ENCODE peak calls at places on chromosomes 3 and 15, in nine cellular contexts. One of them, this sample, is unnamed.

GRCh38 chr15:99703603-99704443 is 29.4 kb downstream of the LYSMD4 start:
- DNase-seq in GM13977: peak
- DNase-seq in Peyer's patch: no peak
- DNase-seq in lower leg skin: no peak
- DNase-seq in IMR-90: peak
- DNase-seq in tibial artery: no peak
- DNase-seq in H9: no peak
- DNase-seq in kidney epithelial cell: peak
- DNase-seq in fibroblast of villous mesenchyme: peak
- DNase-seq in this sample: no peak

GRCh38 chr15:77710171-77710570 is 77.5 kb upstream of the LINGO1 start:
- DNase-seq in GM13977: no peak
- DNase-seq in Peyer's patch: no peak
- DNase-seq in lower leg skin: no peak
- DNase-seq in IMR-90: no peak
- DNase-seq in tibial artery: no peak
- DNase-seq in H9: no peak
- DNase-seq in kidney epithelial cell: no peak
- DNase-seq in fibroblast of villous mesenchyme: no peak
- DNase-seq in this sample: no peak

GRCh38 chr3:149576071-149576564 is 81.7 kb downstream of the WWTR1 start:
- DNase-seq in GM13977: no peak
- DNase-seq in Peyer's patch: no peak
- DNase-seq in lower leg skin: no peak
- DNase-seq in IMR-90: peak
- DNase-seq in tibial artery: no peak
- DNase-seq in H9: peak
- DNase-seq in kidney epithelial cell: peak
- DNase-seq in fibroblast of villous mesenchyme: peak
- DNase-seq in this sample: no peak

GRCh38 chr3:165443664-165444063 is 247.5 kb upstream of the SLITRK3 start:
- DNase-seq in GM13977: no peak
- DNase-seq in Peyer's patch: no peak
- DNase-seq in lower leg skin: no peak
- DNase-seq in IMR-90: no peak
- DNase-seq in tibial artery: no peak
- DNase-seq in H9: no peak
- DNase-seq in kidney epithelial cell: no peak
- DNase-seq in fibroblast of villous mesenchyme: no peak
- DNase-seq in this sample: no peak

GRCh38 chr15:92077353-92078080 is 224.0 kb downstream of the SLCO3A1 start:
- DNase-seq in GM13977: peak
- DNase-seq in Peyer's patch: peak
- DNase-seq in lower leg skin: peak
- DNase-seq in IMR-90: peak
- DNase-seq in tibial artery: peak
- DNase-seq in H9: peak
- DNase-seq in kidney epithelial cell: no peak
- DNase-seq in fibroblast of villous mesenchyme: peak
- DNase-seq in this sample: peak

GRCh38 chr3:29353807-29354206 is 72.9 kb downstream of the RBMS3 start:
- DNase-seq in GM13977: peak
- DNase-seq in Peyer's patch: no peak
- DNase-seq in lower leg skin: no peak
- DNase-seq in IMR-90: no peak
- DNase-seq in tibial artery: no peak
- DNase-seq in H9: no peak
- DNase-seq in kidney epithelial cell: no peak
- DNase-seq in fibroblast of villous mesenchyme: peak
- DNase-seq in this sample: no peak

GRCh38 chr3:53733433-53733832 is 112.8 kb downstream of the CHDH start:
- DNase-seq in GM13977: no peak
- DNase-seq in Peyer's patch: no peak
- DNase-seq in lower leg skin: no peak
- DNase-seq in IMR-90: no peak
- DNase-seq in tibial artery: no peak
- DNase-seq in H9: no peak
- DNase-seq in kidney epithelial cell: no peak
- DNase-seq in fibroblast of villous mesenchyme: no peak
- DNase-seq in this sample: no peak

GRCh38 chr3:43180027-43180426 is 74.1 kb upstream of the POMGNT2 start:
- DNase-seq in GM13977: peak
- DNase-seq in Peyer's patch: no peak
- DNase-seq in lower leg skin: peak
- DNase-seq in IMR-90: peak
- DNase-seq in tibial artery: no peak
- DNase-seq in H9: no peak
- DNase-seq in kidney epithelial cell: no peak
- DNase-seq in fibroblast of villous mesenchyme: peak
- DNase-seq in this sample: no peak

GRCh38 chr3:157531301-157531660 is 28.1 kb upstream of the VEPH1 start:
- DNase-seq in GM13977: no peak
- DNase-seq in Peyer's patch: no peak
- DNase-seq in lower leg skin: no peak
- DNase-seq in IMR-90: peak
- DNase-seq in tibial artery: no peak
- DNase-seq in H9: no peak
- DNase-seq in kidney epithelial cell: no peak
- DNase-seq in fibroblast of villous mesenchyme: no peak
- DNase-seq in this sample: no peak

GRCh38 chr15:65595960-65596359 is 15.0 kb downstream of the INTS14 start:
- DNase-seq in GM13977: no peak
- DNase-seq in Peyer's patch: no peak
- DNase-seq in lower leg skin: no peak
- DNase-seq in IMR-90: no peak
- DNase-seq in tibial artery: no peak
- DNase-seq in H9: no peak
- DNase-seq in kidney epithelial cell: no peak
- DNase-seq in fibroblast of villous mesenchyme: peak
- DNase-seq in this sample: no peak

GRCh38 chr15:63602595-63602994 is 5.4 kb downstream of the FBXL22 start:
- DNase-seq in GM13977: no peak
- DNase-seq in Peyer's patch: no peak
- DNase-seq in lower leg skin: no peak
- DNase-seq in IMR-90: no peak
- DNase-seq in tibial artery: no peak
- DNase-seq in H9: no peak
- DNase-seq in kidney epithelial cell: no peak
- DNase-seq in fibroblast of villous mesenchyme: no peak
- DNase-seq in this sample: no peak

GRCh38 chr15:63601727-63602185 is 4.6 kb downstream of the FBXL22 start:
- DNase-seq in GM13977: peak
- DNase-seq in Peyer's patch: peak
- DNase-seq in lower leg skin: no peak
- DNase-seq in IMR-90: no peak
- DNase-seq in tibial artery: no peak
- DNase-seq in H9: no peak
- DNase-seq in kidney epithelial cell: no peak
- DNase-seq in fibroblast of villous mesenchyme: no peak
- DNase-seq in this sample: no peak

GRCh38 chr15:63600001-63600645 is 2.9 kb downstream of the FBXL22 start:
- DNase-seq in GM13977: no peak
- DNase-seq in Peyer's patch: no peak
- DNase-seq in lower leg skin: no peak
- DNase-seq in IMR-90: no peak
- DNase-seq in tibial artery: peak
- DNase-seq in H9: peak
- DNase-seq in kidney epithelial cell: no peak
- DNase-seq in fibroblast of villous mesenchyme: peak
- DNase-seq in this sample: no peak

GRCh38 chr15:63600646-63601025 is 3.4 kb downstream of the FBXL22 start:
- DNase-seq in GM13977: peak
- DNase-seq in Peyer's patch: peak
- DNase-seq in lower leg skin: peak
- DNase-seq in IMR-90: peak
- DNase-seq in tibial artery: peak
- DNase-seq in H9: peak
- DNase-seq in kidney epithelial cell: no peak
- DNase-seq in fibroblast of villous mesenchyme: peak
- DNase-seq in this sample: no peak

GRCh38 chr15:63601026-63601726 is 4.0 kb downstream of the FBXL22 start:
- DNase-seq in GM13977: no peak
- DNase-seq in Peyer's patch: peak
- DNase-seq in lower leg skin: no peak
- DNase-seq in IMR-90: peak
- DNase-seq in tibial artery: no peak
- DNase-seq in H9: no peak
- DNase-seq in kidney epithelial cell: no peak
- DNase-seq in fibroblast of villous mesenchyme: peak
- DNase-seq in this sample: no peak
- TF ChIP-seq CTCF in GM13977: no peak
- TF ChIP-seq CTCF in Peyer's patch: no peak
- TF ChIP-seq CTCF in lower leg skin: no peak
- TF ChIP-seq CTCF in IMR-90: no peak
- TF ChIP-seq CTCF in tibial artery: no peak
- TF ChIP-seq CTCF in H9: no peak
- TF ChIP-seq CTCF in kidney epithelial cell: no peak
- TF ChIP-seq CTCF in fibroblast of villous mesenchyme: no peak
- TF ChIP-seq CTCF in this sample: no peak

GRCh38 chr3:139541898-139542288 is 2.4 kb upstream of the RBP1 start:
- DNase-seq in GM13977: no peak
- DNase-seq in Peyer's patch: no peak
- DNase-seq in lower leg skin: no peak
- DNase-seq in IMR-90: no peak
- DNase-seq in tibial artery: no peak
- DNase-seq in H9: no peak
- DNase-seq in kidney epithelial cell: no peak
- DNase-seq in fibroblast of villous mesenchyme: no peak
- DNase-seq in this sample: no peak

GRCh38 chr3:139547666-139548065 is 8.1 kb upstream of the RBP1 start:
- DNase-seq in GM13977: no peak
- DNase-seq in Peyer's patch: no peak
- DNase-seq in lower leg skin: no peak
- DNase-seq in IMR-90: no peak
- DNase-seq in tibial artery: no peak
- DNase-seq in H9: no peak
- DNase-seq in kidney epithelial cell: no peak
- DNase-seq in fibroblast of villous mesenchyme: no peak
- DNase-seq in this sample: no peak

GRCh38 chr3:139541156-139541897 is 1.8 kb upstream of the RBP1 start:
- DNase-seq in GM13977: no peak
- DNase-seq in Peyer's patch: no peak
- DNase-seq in lower leg skin: no peak
- DNase-seq in IMR-90: no peak
- DNase-seq in tibial artery: no peak
- DNase-seq in H9: no peak
- DNase-seq in kidney epithelial cell: no peak
- DNase-seq in fibroblast of villous mesenchyme: no peak
- DNase-seq in this sample: no peak

GRCh38 chr3:139548801-139549200 is 9.3 kb upstream of the RBP1 start:
- DNase-seq in GM13977: no peak
- DNase-seq in Peyer's patch: no peak
- DNase-seq in lower leg skin: no peak
- DNase-seq in IMR-90: no peak
- DNase-seq in tibial artery: no peak
- DNase-seq in H9: no peak
- DNase-seq in kidney epithelial cell: no peak
- DNase-seq in fibroblast of villous mesenchyme: peak
- DNase-seq in this sample: no peak

DNA sequence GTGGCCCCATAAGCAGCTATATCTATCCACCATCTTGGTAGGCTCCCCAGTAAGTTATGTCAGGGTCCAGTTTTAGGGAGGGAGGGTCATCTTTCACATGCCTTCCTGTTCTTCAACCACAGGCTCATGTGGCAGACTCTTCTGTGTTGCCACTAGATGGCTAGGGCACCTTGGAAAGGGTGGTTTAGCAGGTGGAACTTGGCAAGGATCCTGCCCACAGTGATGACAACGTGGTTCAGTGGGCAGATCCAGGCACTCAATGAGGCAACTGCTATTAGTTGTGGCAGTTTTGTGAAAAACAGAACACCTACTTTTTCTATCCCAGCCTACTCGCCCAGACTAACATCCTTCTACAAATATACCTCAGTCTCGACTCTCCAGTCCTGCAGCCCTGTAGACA is 7.2 kb upstream of the RBP1 start:
- DNase-seq in GM13977: no peak
- DNase-seq in Peyer's patch: no peak
- DNase-seq in lower leg skin: no peak
- DNase-seq in IMR-90: no peak
- DNase-seq in tibial artery: no peak
- DNase-seq in H9: no peak
- DNase-seq in kidney epithelial cell: no peak
- DNase-seq in fibroblast of villous mesenchyme: no peak
- DNase-seq in this sample: no peak
- TF ChIP-seq CTCF in GM13977: no peak
- TF ChIP-seq CTCF in Peyer's patch: no peak
- TF ChIP-seq CTCF in lower leg skin: no peak
- TF ChIP-seq CTCF in IMR-90: no peak
- TF ChIP-seq CTCF in tibial artery: no peak
- TF ChIP-seq CTCF in H9: peak
- TF ChIP-seq CTCF in kidney epithelial cell: no peak
- TF ChIP-seq CTCF in fibroblast of villous mesenchyme: no peak
- TF ChIP-seq CTCF in this sample: no peak

DNA sequence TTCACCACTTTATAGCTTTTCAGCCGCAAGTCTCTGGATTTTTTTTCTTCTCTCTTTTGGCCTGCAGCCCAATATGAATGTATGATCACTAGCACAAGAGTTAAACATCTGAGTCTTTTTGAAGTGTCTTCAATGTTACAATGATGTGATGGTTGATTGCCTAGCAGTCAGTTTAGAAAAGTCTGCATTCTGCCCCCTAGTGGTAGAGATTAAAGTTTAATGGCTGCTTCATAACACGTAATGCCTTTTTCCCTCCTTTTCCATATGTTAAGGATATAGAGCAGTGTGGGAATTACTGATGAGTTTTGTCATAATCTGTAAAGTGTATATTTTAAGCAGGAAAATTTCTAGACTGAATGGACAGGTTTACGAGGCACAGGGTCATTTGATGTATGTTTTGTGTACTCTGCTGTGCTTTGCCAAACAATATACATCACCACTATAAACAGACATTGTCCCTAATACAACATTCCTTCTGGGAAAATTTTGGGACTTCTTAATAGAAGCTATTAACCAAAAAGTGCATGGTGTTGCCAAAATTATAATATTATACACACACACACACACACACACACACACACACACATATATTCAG is 1038.5 kb upstream of the NR2F2 start:
- DNase-seq in GM13977: peak
- DNase-seq in Peyer's patch: no peak
- DNase-seq in lower leg skin: no peak
- DNase-seq in IMR-90: peak
- DNase-seq in tibial artery: no peak
- DNase-seq in H9: no peak
- DNase-seq in kidney epithelial cell: no peak
- DNase-seq in fibroblast of villous mesenchyme: peak
- DNase-seq in this sample: no peak
- TF ChIP-seq CTCF in GM13977: peak
- TF ChIP-seq CTCF in Peyer's patch: peak
- TF ChIP-seq CTCF in lower leg skin: peak
- TF ChIP-seq CTCF in IMR-90: peak
- TF ChIP-seq CTCF in tibial artery: peak
- TF ChIP-seq CTCF in H9: peak
- TF ChIP-seq CTCF in kidney epithelial cell: peak
- TF ChIP-seq CTCF in fibroblast of villous mesenchyme: peak
- TF ChIP-seq CTCF in this sample: no peak

DNA sequence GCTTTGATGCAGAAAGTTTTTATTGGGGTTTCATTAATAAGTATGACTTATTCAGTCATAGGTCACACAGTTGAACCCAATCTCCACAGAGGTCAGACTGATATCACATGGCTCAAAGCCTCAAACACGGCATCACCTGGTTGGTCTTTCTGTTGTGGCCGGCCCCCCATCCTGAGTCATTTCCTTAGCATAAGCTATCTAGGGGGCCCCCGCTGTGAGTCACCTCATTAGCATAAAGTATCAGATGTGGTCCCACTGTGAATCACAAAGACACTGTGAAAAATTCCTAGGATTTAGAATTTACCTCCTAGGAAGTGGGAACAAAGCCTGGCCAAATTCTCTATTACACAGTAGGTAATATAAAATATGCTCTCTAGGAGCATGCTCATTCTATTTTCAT is 502.2 kb downstream of the PYDC2 start:
- DNase-seq in GM13977: no peak
- DNase-seq in Peyer's patch: no peak
- DNase-seq in lower leg skin: no peak
- DNase-seq in IMR-90: no peak
- DNase-seq in tibial artery: no peak
- DNase-seq in H9: peak
- DNase-seq in kidney epithelial cell: peak
- DNase-seq in fibroblast of villous mesenchyme: no peak
- DNase-seq in this sample: no peak
- TF ChIP-seq CTCF in GM13977: no peak
- TF ChIP-seq CTCF in Peyer's patch: no peak
- TF ChIP-seq CTCF in lower leg skin: no peak
- TF ChIP-seq CTCF in IMR-90: no peak
- TF ChIP-seq CTCF in tibial artery: no peak
- TF ChIP-seq CTCF in H9: no peak
- TF ChIP-seq CTCF in kidney epithelial cell: no peak
- TF ChIP-seq CTCF in fibroblast of villous mesenchyme: no peak
- TF ChIP-seq CTCF in this sample: no peak

This sample was measured in omental fat pad.